ENCODE peak calls at places on chromosomes 12 and 14, in four cellular contexts. One of them, this sample, is unnamed. For H3K4me1, the result is how much of the 10 kb centered on the place peaks cover.

GRCh38 chr12:99977550-99977949 is 7.2 kb downstream of the ANKS1B start:
- DNase-seq in IMR-90: no peak
- DNase-seq in K562: no peak
- DNase-seq in GM12878: no peak
- DNase-seq in this sample: no peak

GRCh38 chr14:104348741-104349140 is 210.4 kb downstream of the KIF26A start:
- DNase-seq in IMR-90: no peak
- DNase-seq in K562: no peak
- DNase-seq in GM12878: no peak
- DNase-seq in this sample: no peak

GRCh38 chr12:16449459-16449858 is 102.0 kb downstream of the MGST1 start:
- DNase-seq in IMR-90: no peak
- DNase-seq in K562: no peak
- DNase-seq in GM12878: no peak
- DNase-seq in this sample: no peak

GRCh38 chr14:95953111-95953724 is 76.6 kb downstream of the TUNAR start:
- DNase-seq in IMR-90: no peak
- DNase-seq in K562: no peak
- DNase-seq in GM12878: no peak
- DNase-seq in this sample: no peak

GRCh38 chr12:543114-543451 is 83.3 kb downstream of the B4GALNT3 start:
- DNase-seq in IMR-90: no peak
- DNase-seq in K562: no peak
- DNase-seq in GM12878: no peak
- DNase-seq in this sample: no peak

GRCh38 chr14:72528059-72528950 is 365.6 kb downstream of the DPF3 start:
- DNase-seq in IMR-90: peak
- DNase-seq in K562: no peak
- DNase-seq in GM12878: no peak
- DNase-seq in this sample: no peak

GRCh38 chr14:105335735-105336476 is 21.4 kb downstream of the PACS2 start:
- DNase-seq in IMR-90: no peak
- DNase-seq in K562: no peak
- DNase-seq in GM12878: no peak
- DNase-seq in this sample: no peak

GRCh38 chr14:51202914-51203665 is 37.0 kb upstream of the TMX1 start:
- DNase-seq in IMR-90: no peak
- DNase-seq in K562: no peak
- DNase-seq in GM12878: peak
- DNase-seq in this sample: no peak

GRCh38 chr14:71354801-71355200 is 447.5 kb downstream of the PCNX1 start:
- DNase-seq in IMR-90: peak
- DNase-seq in K562: no peak
- DNase-seq in GM12878: no peak
- DNase-seq in this sample: no peak

GRCh38 chr14:22553445-22553844 is 35.6 kb downstream of the DAD1 start:
- DNase-seq in IMR-90: no peak
- DNase-seq in K562: no peak
- DNase-seq in GM12878: no peak
- DNase-seq in this sample: no peak
- H3K4me1 ChIP-seq in IMR-90: under half
- H3K4me1 ChIP-seq in K562: under half
- H3K4me1 ChIP-seq in GM12878: half or more
- H3K4me1 ChIP-seq in this sample: under half

GRCh38 chr12:101777476-101777875 is 38.2 kb upstream of the SYCP3 start:
- DNase-seq in IMR-90: no peak
- DNase-seq in K562: no peak
- DNase-seq in GM12878: no peak
- DNase-seq in this sample: no peak

GRCh38 chr12:101775814-101776213 is 36.6 kb upstream of the SYCP3 start:
- DNase-seq in IMR-90: no peak
- DNase-seq in K562: no peak
- DNase-seq in GM12878: no peak
- DNase-seq in this sample: no peak

GRCh38 chr12:101769865-101770264 is 30.6 kb upstream of the SYCP3 start:
- DNase-seq in IMR-90: no peak
- DNase-seq in K562: no peak
- DNase-seq in GM12878: no peak
- DNase-seq in this sample: no peak

GRCh38 chr12:101772019-101772774 is 32.9 kb upstream of the SYCP3 start:
- DNase-seq in IMR-90: no peak
- DNase-seq in K562: no peak
- DNase-seq in GM12878: no peak
- DNase-seq in this sample: no peak

GRCh38 chr12:101773560-101774206 is 34.4 kb upstream of the SYCP3 start:
- DNase-seq in IMR-90: peak
- DNase-seq in K562: peak
- DNase-seq in GM12878: peak
- DNase-seq in this sample: peak
- TF ChIP-seq ELK1 in IMR-90: no peak
- TF ChIP-seq ELK1 in K562: no peak
- TF ChIP-seq ELK1 in GM12878: no peak
- TF ChIP-seq ELK1 in this sample: no peak

GRCh38 chr12:11882301-11883019 is 188.3 kb upstream of the BCL2L14 start:
- DNase-seq in IMR-90: no peak
- DNase-seq in K562: no peak
- DNase-seq in GM12878: peak
- DNase-seq in this sample: no peak
- H3K4me1 ChIP-seq in IMR-90: under half
- H3K4me1 ChIP-seq in K562: under half
- H3K4me1 ChIP-seq in GM12878: under half
- H3K4me1 ChIP-seq in this sample: half or more

GRCh38 chr12:55019784-55020183 is at the start of gene NEUROD4:
- DNase-seq in IMR-90: peak
- DNase-seq in K562: peak
- DNase-seq in GM12878: no peak
- DNase-seq in this sample: no peak

GRCh38 chr12:55017421-55017820 is 2.4 kb upstream of the NEUROD4 start:
- DNase-seq in IMR-90: no peak
- DNase-seq in K562: no peak
- DNase-seq in GM12878: no peak
- DNase-seq in this sample: no peak
- TF ChIP-seq ELK1 in IMR-90: no peak
- TF ChIP-seq ELK1 in K562: no peak
- TF ChIP-seq ELK1 in GM12878: no peak
- TF ChIP-seq ELK1 in this sample: no peak

GRCh38 chr12:6871052-6871957 is 1.8 kb downstream of the SPSB2 start:
- DNase-seq in IMR-90: no peak
- DNase-seq in K562: peak
- DNase-seq in GM12878: no peak
- DNase-seq in this sample: peak
- H3K4me1 ChIP-seq in IMR-90: under half
- H3K4me1 ChIP-seq in K562: half or more
- H3K4me1 ChIP-seq in GM12878: under half
- H3K4me1 ChIP-seq in this sample: under half

GRCh38 chr12:101552277-101552676 is 42.5 kb upstream of the MYBPC1 start:
- DNase-seq in IMR-90: peak
- DNase-seq in K562: no peak
- DNase-seq in GM12878: no peak
- DNase-seq in this sample: no peak
- TF ChIP-seq ELK1 in IMR-90: no peak
- TF ChIP-seq ELK1 in K562: no peak
- TF ChIP-seq ELK1 in GM12878: no peak
- TF ChIP-seq ELK1 in this sample: no peak

DNA sequence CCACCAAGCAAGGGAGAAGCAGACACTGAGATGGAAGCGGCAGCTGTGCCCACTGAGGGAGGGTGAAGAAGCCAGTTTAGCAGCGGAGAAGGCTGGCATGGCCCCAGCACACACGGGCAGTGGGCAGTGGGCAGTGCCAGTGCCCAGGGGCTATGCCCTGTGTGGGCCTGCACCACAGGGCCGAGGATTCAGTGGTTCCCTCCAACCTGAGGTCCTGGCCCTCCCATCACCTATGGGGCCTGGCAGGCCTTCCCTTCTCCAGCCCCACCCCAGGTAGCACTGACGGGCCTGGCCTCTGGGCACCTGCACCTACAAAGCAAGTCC is 81.1 kb downstream of the ITPK1 start:
- DNase-seq in IMR-90: no peak
- DNase-seq in K562: no peak
- DNase-seq in GM12878: no peak
- DNase-seq in this sample: no peak
- H3K4me1 ChIP-seq in IMR-90: under half
- H3K4me1 ChIP-seq in K562: under half
- H3K4me1 ChIP-seq in GM12878: under half
- H3K4me1 ChIP-seq in this sample: half or more

DNA sequence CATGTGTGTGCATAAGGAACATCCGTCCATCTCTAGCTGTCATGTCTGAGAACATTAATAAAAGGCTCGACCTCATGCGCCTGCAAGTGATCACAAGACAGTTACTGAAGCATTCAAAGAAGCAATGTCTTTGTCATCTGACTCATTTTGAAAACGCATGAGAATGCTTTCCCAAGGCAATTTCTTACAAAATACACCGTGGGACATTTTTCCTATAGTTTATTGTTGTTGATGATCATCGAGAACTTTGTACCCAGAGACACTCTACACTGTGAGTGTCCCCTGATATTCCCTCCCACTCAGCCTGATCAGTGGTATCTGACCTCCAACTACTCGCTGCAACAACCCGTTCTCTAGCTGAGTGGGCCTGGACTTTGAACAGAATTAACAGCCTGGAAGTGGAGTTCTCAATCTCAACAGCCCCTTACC is 68.1 kb downstream of the ETV6 start:
- DNase-seq in IMR-90: peak
- DNase-seq in K562: no peak
- DNase-seq in GM12878: peak
- DNase-seq in this sample: no peak
- TF ChIP-seq ELK1 in IMR-90: no peak
- TF ChIP-seq ELK1 in K562: no peak
- TF ChIP-seq ELK1 in GM12878: no peak
- TF ChIP-seq ELK1 in this sample: no peak

GRCh38 chr14:54625158-54625557 is 58.2 kb downstream of the SAMD4A start:
- DNase-seq in IMR-90: peak
- DNase-seq in K562: no peak
- DNase-seq in GM12878: no peak
- DNase-seq in this sample: no peak
- H3K4me1 ChIP-seq in IMR-90: under half
- H3K4me1 ChIP-seq in K562: under half
- H3K4me1 ChIP-seq in GM12878: under half
- H3K4me1 ChIP-seq in this sample: under half